ENCODE peak calls at places on chromosomes 16 and 17, in six cellular contexts. F is prostate gland, M is WERI-Rb-1, I is SK-N-SH, C is dorsolateral prefrontal cortex, K is stomach. X is an unnamed sample.

GRCh38 chr17:835263-835662 is 53.1 kb downstream of the MRM3 start:
- DNase-seq in F (no peak), M (no peak), I (no peak), C (no peak), K (no peak), X (no peak)

GRCh38 chr17:81540676-81541027 is 11.5 kb downstream of the FAAP100 start:
- DNase-seq in F (no peak), M (no peak), I (no peak), C (no peak), K (no peak), X (no peak)

GRCh38 chr16:72291531-72291981 is 119.6 kb upstream of the PMFBP1 start:
- DNase-seq in F (no peak), M (no peak), I (no peak), C (no peak), K (no peak), X (no peak)

GRCh38 chr17:13078591-13078990 is 60.8 kb upstream of the ELAC2 start:
- DNase-seq in F (no peak), M (no peak), I (no peak), C (no peak), K (no peak), X (no peak)

GRCh38 chr17:80112471-80113032 is 11.2 kb downstream of the GAA start:
- DNase-seq in F (no peak), M (no peak), I (no peak), C (no peak), K (peak), X (no peak)

GRCh38 chr17:76053230-76054111 is 18.8 kb downstream of the SRP68 start:
- DNase-seq in F (no peak), M (no peak), I (no peak), C (no peak), K (no peak), X (no peak)

GRCh38 chr17:2076461-2076984 is 21.6 kb downstream of the HIC1 start:
- DNase-seq in F (no peak), M (no peak), I (peak), C (no peak), K (no peak), X (no peak)

GRCh38 chr16:58730724-58731370 is 3.3 kb downstream of the GOT2 start:
- DNase-seq in F (no peak), M (no peak), I (no peak), C (no peak), K (no peak), X (no peak)

GRCh38 chr17:4043862-4044261 is 79.6 kb upstream of the ATP2A3 start:
- DNase-seq in F (no peak), M (no peak), I (no peak), C (no peak), K (peak), X (no peak)

GRCh38 chr17:79594271-79594670 is 16.6 kb downstream of the RBFOX3 start:
- DNase-seq in F (no peak), M (no peak), I (no peak), C (no peak), K (no peak), X (no peak)

GRCh38 chr17:59669411-59669810 is 37.8 kb downstream of the PTRH2 start:
- DNase-seq in F (no peak), M (no peak), I (no peak), C (no peak), K (no peak), X (no peak)

GRCh38 chr17:17915183-17915582 is 57.0 kb downstream of the TOM1L2 start:
- DNase-seq in F (no peak), M (no peak), I (no peak), C (no peak), K (no peak), X (no peak)

GRCh38 chr16:61617214-61617783 is 418.9 kb downstream of the CDH8 start:
- DNase-seq in F (no peak), M (no peak), I (no peak), C (no peak), K (no peak), X (no peak)

GRCh38 chr16:70158261-70158939 is 15.2 kb upstream of the CLEC18C start:
- DNase-seq in F (peak), M (peak), I (peak), C (no peak), K (no peak), X (no peak)

GRCh38 chr16:7090628-7091115 is 242.0 kb upstream of the RBFOX1 start:
- DNase-seq in F (no peak), M (no peak), I (no peak), C (no peak), K (no peak), X (no peak)
- H3K4me3 ChIP-seq in F (no peak), M (no peak), I (no peak), C (no peak), K (no peak), X (no peak)

GRCh38 chr16:30186444-30186781 is 3.0 kb downstream of the CORO1A start:
- DNase-seq in F (no peak), M (no peak), I (no peak), C (no peak), K (no peak), X (no peak)
- H3K4me3 ChIP-seq in F (no peak), M (no peak), I (no peak), C (no peak), K (peak), X (no peak)

GRCh38 chr17:66455022-66455547 is 152.7 kb downstream of the PRKCA start:
- DNase-seq in F (no peak), M (no peak), I (no peak), C (peak), K (no peak), X (no peak)
- H3K4me3 ChIP-seq in F (no peak), M (no peak), I (no peak), C (no peak), K (no peak), X (no peak)

GRCh38 chr16:280991-281659 is 734 bp downstream of the ARHGDIG start:
- DNase-seq in F (no peak), M (no peak), I (no peak), C (no peak), K (no peak), X (no peak)
- H3K4me3 ChIP-seq in F (no peak), M (peak), I (peak), C (peak), K (peak), X (no peak)

GRCh38 chr17:75033346-75034235 is 13.2 kb downstream of the ATP5PD start:
- DNase-seq in F (peak), M (peak), I (peak), C (peak), K (peak), X (peak)

GRCh38 chr17:75034236-75034908 is 12.4 kb downstream of the ATP5PD start:
- DNase-seq in F (peak), M (peak), I (peak), C (peak), K (peak), X (peak)

GRCh38 chr17:75030161-75030560 is 16.6 kb downstream of the ATP5PD start:
- DNase-seq in F (no peak), M (no peak), I (no peak), C (no peak), K (no peak), X (no peak)

GRCh38 chr17:75031972-75032895 is 14.5 kb downstream of the ATP5PD start:
- DNase-seq in F (peak), M (peak), I (peak), C (peak), K (peak), X (peak)

DNA sequence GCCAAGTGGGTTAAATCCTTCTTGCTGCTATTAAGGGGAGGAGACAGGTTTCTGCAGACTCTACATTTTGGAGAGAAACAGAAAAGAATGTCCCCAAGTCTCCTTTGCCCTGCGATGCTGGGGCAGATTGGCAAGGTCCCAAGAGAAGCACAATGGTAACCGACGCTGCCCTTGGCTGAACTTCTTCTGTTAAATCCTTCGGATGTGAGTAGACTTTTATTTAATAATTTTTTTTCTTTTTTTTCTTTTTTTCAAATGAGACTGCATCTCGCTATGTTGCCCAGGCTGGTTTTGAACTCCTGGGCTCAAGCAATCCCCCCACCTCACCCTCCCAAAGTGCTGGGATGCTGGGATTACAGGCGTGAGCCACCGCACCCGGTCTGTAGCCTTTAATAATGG is 13.9 kb downstream of the ATP5PD start:
- DNase-seq in F (no peak), M (peak), I (no peak), C (no peak), K (no peak), X (no peak)
- H3K4me3 ChIP-seq in F (peak), M (peak), I (peak), C (peak), K (peak), X (no peak)

GRCh38 chr17:7582401-7583252 is 1.0 kb upstream of the MPDU1 start:
- DNase-seq in F (no peak), M (peak), I (no peak), C (no peak), K (no peak), X (no peak)
- H3K4me3 ChIP-seq in F (peak), M (no peak), I (peak), C (peak), K (peak), X (peak)